ENCODE peak calls at places on chromosomes 6 and 20, in ten cellular contexts. One of them, this sample, is unnamed.

GRCh38 chr20:7702141-7702540 is 238.1 kb downstream of the HAO1 start:
- DNase-seq in hypothalamus: no peak
- DNase-seq in GM13976: no peak
- DNase-seq in foreskin keratinocyte: no peak
- DNase-seq in mesendoderm: no peak
- DNase-seq in adrenal gland: no peak
- DNase-seq in HFF-Myc: no peak
- DNase-seq in effector CD8-positive, alpha-beta T cell: no peak
- DNase-seq in NCI-H1105: no peak
- DNase-seq in esophagus muscularis mucosa: no peak
- DNase-seq in this sample: no peak

GRCh38 chr6:37636112-37636511 is 61.6 kb downstream of the MDGA1 start:
- DNase-seq in hypothalamus: no peak
- DNase-seq in GM13976: no peak
- DNase-seq in foreskin keratinocyte: no peak
- DNase-seq in mesendoderm: no peak
- DNase-seq in adrenal gland: no peak
- DNase-seq in HFF-Myc: no peak
- DNase-seq in effector CD8-positive, alpha-beta T cell: no peak
- DNase-seq in NCI-H1105: peak
- DNase-seq in esophagus muscularis mucosa: no peak
- DNase-seq in this sample: no peak

GRCh38 chr6:157867155-157867559 is 44.1 kb downstream of the SNX9 start:
- DNase-seq in hypothalamus: no peak
- DNase-seq in GM13976: no peak
- DNase-seq in foreskin keratinocyte: peak
- DNase-seq in mesendoderm: no peak
- DNase-seq in adrenal gland: no peak
- DNase-seq in HFF-Myc: no peak
- DNase-seq in effector CD8-positive, alpha-beta T cell: no peak
- DNase-seq in NCI-H1105: no peak
- DNase-seq in esophagus muscularis mucosa: no peak
- DNase-seq in this sample: no peak

GRCh38 chr6:165552248-165552736 is 110.7 kb downstream of the PDE10A start:
- DNase-seq in hypothalamus: no peak
- DNase-seq in GM13976: no peak
- DNase-seq in foreskin keratinocyte: no peak
- DNase-seq in mesendoderm: peak
- DNase-seq in adrenal gland: no peak
- DNase-seq in HFF-Myc: no peak
- DNase-seq in effector CD8-positive, alpha-beta T cell: no peak
- DNase-seq in NCI-H1105: no peak
- DNase-seq in esophagus muscularis mucosa: no peak
- DNase-seq in this sample: no peak

GRCh38 chr6:25472314-25472713 is 179.7 kb upstream of the SCGN start:
- DNase-seq in hypothalamus: no peak
- DNase-seq in GM13976: no peak
- DNase-seq in foreskin keratinocyte: no peak
- DNase-seq in mesendoderm: no peak
- DNase-seq in adrenal gland: no peak
- DNase-seq in HFF-Myc: no peak
- DNase-seq in effector CD8-positive, alpha-beta T cell: no peak
- DNase-seq in NCI-H1105: peak
- DNase-seq in esophagus muscularis mucosa: no peak
- DNase-seq in this sample: no peak

GRCh38 chr20:49478266-49478665 is 4.2 kb downstream of the KCNB1 start:
- DNase-seq in hypothalamus: no peak
- DNase-seq in GM13976: no peak
- DNase-seq in foreskin keratinocyte: no peak
- DNase-seq in mesendoderm: no peak
- DNase-seq in adrenal gland: no peak
- DNase-seq in HFF-Myc: no peak
- DNase-seq in effector CD8-positive, alpha-beta T cell: no peak
- DNase-seq in NCI-H1105: no peak
- DNase-seq in esophagus muscularis mucosa: no peak
- DNase-seq in this sample: no peak

GRCh38 chr20:58629213-58629575 is 21.9 kb upstream of the STX16 start:
- DNase-seq in hypothalamus: no peak
- DNase-seq in GM13976: no peak
- DNase-seq in foreskin keratinocyte: no peak
- DNase-seq in mesendoderm: no peak
- DNase-seq in adrenal gland: no peak
- DNase-seq in HFF-Myc: no peak
- DNase-seq in effector CD8-positive, alpha-beta T cell: no peak
- DNase-seq in NCI-H1105: no peak
- DNase-seq in esophagus muscularis mucosa: no peak
- DNase-seq in this sample: no peak

GRCh38 chr20:59439243-59439642 is 138.8 kb downstream of the EDN3 start:
- DNase-seq in hypothalamus: no peak
- DNase-seq in GM13976: no peak
- DNase-seq in foreskin keratinocyte: no peak
- DNase-seq in mesendoderm: no peak
- DNase-seq in adrenal gland: no peak
- DNase-seq in HFF-Myc: no peak
- DNase-seq in effector CD8-positive, alpha-beta T cell: no peak
- DNase-seq in NCI-H1105: no peak
- DNase-seq in esophagus muscularis mucosa: no peak
- DNase-seq in this sample: no peak

GRCh38 chr20:61942526-61942925 is 123.2 kb downstream of the TAF4 start:
- DNase-seq in hypothalamus: no peak
- DNase-seq in GM13976: no peak
- DNase-seq in foreskin keratinocyte: no peak
- DNase-seq in mesendoderm: no peak
- DNase-seq in adrenal gland: no peak
- DNase-seq in HFF-Myc: no peak
- DNase-seq in effector CD8-positive, alpha-beta T cell: no peak
- DNase-seq in NCI-H1105: no peak
- DNase-seq in esophagus muscularis mucosa: no peak
- DNase-seq in this sample: no peak

GRCh38 chr6:6771224-6771915 is 182.8 kb downstream of the LY86 start:
- DNase-seq in hypothalamus: no peak
- DNase-seq in GM13976: no peak
- DNase-seq in foreskin keratinocyte: peak
- DNase-seq in mesendoderm: no peak
- DNase-seq in adrenal gland: no peak
- DNase-seq in HFF-Myc: no peak
- DNase-seq in effector CD8-positive, alpha-beta T cell: no peak
- DNase-seq in NCI-H1105: no peak
- DNase-seq in esophagus muscularis mucosa: no peak
- DNase-seq in this sample: no peak

GRCh38 chr20:59837623-59838394 is 95.6 kb downstream of the SYCP2 start:
- DNase-seq in hypothalamus: no peak
- DNase-seq in GM13976: peak
- DNase-seq in foreskin keratinocyte: no peak
- DNase-seq in mesendoderm: peak
- DNase-seq in adrenal gland: no peak
- DNase-seq in HFF-Myc: no peak
- DNase-seq in effector CD8-positive, alpha-beta T cell: no peak
- DNase-seq in NCI-H1105: no peak
- DNase-seq in esophagus muscularis mucosa: no peak
- DNase-seq in this sample: no peak

GRCh38 chr6:142696123-142696522 is 248.9 kb downstream of the HIVEP2 start:
- DNase-seq in hypothalamus: no peak
- DNase-seq in GM13976: no peak
- DNase-seq in foreskin keratinocyte: no peak
- DNase-seq in mesendoderm: no peak
- DNase-seq in adrenal gland: no peak
- DNase-seq in HFF-Myc: no peak
- DNase-seq in effector CD8-positive, alpha-beta T cell: no peak
- DNase-seq in NCI-H1105: no peak
- DNase-seq in esophagus muscularis mucosa: no peak
- DNase-seq in this sample: no peak

GRCh38 chr20:4905612-4906011 is 95.7 kb downstream of the SLC23A2 start:
- DNase-seq in hypothalamus: no peak
- DNase-seq in GM13976: no peak
- DNase-seq in foreskin keratinocyte: no peak
- DNase-seq in mesendoderm: no peak
- DNase-seq in adrenal gland: no peak
- DNase-seq in HFF-Myc: no peak
- DNase-seq in effector CD8-positive, alpha-beta T cell: no peak
- DNase-seq in NCI-H1105: no peak
- DNase-seq in esophagus muscularis mucosa: no peak
- DNase-seq in this sample: no peak

GRCh38 chr20:36544134-36545018 is 3.1 kb downstream of the MYL9 start:
- DNase-seq in hypothalamus: no peak
- DNase-seq in GM13976: no peak
- DNase-seq in foreskin keratinocyte: peak
- DNase-seq in mesendoderm: peak
- DNase-seq in adrenal gland: peak
- DNase-seq in HFF-Myc: no peak
- DNase-seq in effector CD8-positive, alpha-beta T cell: no peak
- DNase-seq in NCI-H1105: no peak
- DNase-seq in esophagus muscularis mucosa: no peak
- DNase-seq in this sample: no peak

GRCh38 chr20:31731321-31731717 is 7.8 kb upstream of the TPX2 start:
- DNase-seq in hypothalamus: no peak
- DNase-seq in GM13976: no peak
- DNase-seq in foreskin keratinocyte: no peak
- DNase-seq in mesendoderm: no peak
- DNase-seq in adrenal gland: no peak
- DNase-seq in HFF-Myc: no peak
- DNase-seq in effector CD8-positive, alpha-beta T cell: no peak
- DNase-seq in NCI-H1105: no peak
- DNase-seq in esophagus muscularis mucosa: no peak
- DNase-seq in this sample: no peak

GRCh38 chr6:53250761-53251672 is 97.7 kb downstream of the ELOVL5 start:
- DNase-seq in hypothalamus: no peak
- DNase-seq in GM13976: no peak
- DNase-seq in foreskin keratinocyte: peak
- DNase-seq in mesendoderm: no peak
- DNase-seq in adrenal gland: no peak
- DNase-seq in HFF-Myc: no peak
- DNase-seq in effector CD8-positive, alpha-beta T cell: no peak
- DNase-seq in NCI-H1105: no peak
- DNase-seq in esophagus muscularis mucosa: no peak
- DNase-seq in this sample: no peak

GRCh38 chr6:85192186-85192585 is 257.7 kb upstream of the NT5E start:
- DNase-seq in hypothalamus: no peak
- DNase-seq in GM13976: no peak
- DNase-seq in foreskin keratinocyte: peak
- DNase-seq in mesendoderm: no peak
- DNase-seq in adrenal gland: no peak
- DNase-seq in HFF-Myc: peak
- DNase-seq in effector CD8-positive, alpha-beta T cell: no peak
- DNase-seq in NCI-H1105: no peak
- DNase-seq in esophagus muscularis mucosa: no peak
- DNase-seq in this sample: no peak

GRCh38 chr20:2816583-2817340 is 598 bp downstream of the TMEM239 start:
- DNase-seq in hypothalamus: no peak
- DNase-seq in GM13976: no peak
- DNase-seq in foreskin keratinocyte: no peak
- DNase-seq in mesendoderm: no peak
- DNase-seq in adrenal gland: peak
- DNase-seq in HFF-Myc: no peak
- DNase-seq in effector CD8-positive, alpha-beta T cell: no peak
- DNase-seq in NCI-H1105: no peak
- DNase-seq in esophagus muscularis mucosa: no peak
- DNase-seq in this sample: no peak

GRCh38 chr6:38508894-38509293 is 130.8 kb downstream of the BTBD9 start:
- DNase-seq in hypothalamus: no peak
- DNase-seq in GM13976: no peak
- DNase-seq in foreskin keratinocyte: no peak
- DNase-seq in mesendoderm: peak
- DNase-seq in adrenal gland: no peak
- DNase-seq in HFF-Myc: peak
- DNase-seq in effector CD8-positive, alpha-beta T cell: no peak
- DNase-seq in NCI-H1105: no peak
- DNase-seq in esophagus muscularis mucosa: no peak
- DNase-seq in this sample: no peak

GRCh38 chr20:42688576-42688975 is 501.1 kb downstream of the PTPRT start:
- DNase-seq in hypothalamus: no peak
- DNase-seq in GM13976: no peak
- DNase-seq in foreskin keratinocyte: no peak
- DNase-seq in mesendoderm: peak
- DNase-seq in adrenal gland: no peak
- DNase-seq in HFF-Myc: no peak
- DNase-seq in effector CD8-positive, alpha-beta T cell: no peak
- DNase-seq in NCI-H1105: no peak
- DNase-seq in esophagus muscularis mucosa: no peak
- DNase-seq in this sample: no peak

GRCh38 chr20:9919271-9920014 is 80.6 kb upstream of the PAK5 start:
- DNase-seq in hypothalamus: no peak
- DNase-seq in GM13976: peak
- DNase-seq in foreskin keratinocyte: no peak
- DNase-seq in mesendoderm: no peak
- DNase-seq in adrenal gland: no peak
- DNase-seq in HFF-Myc: no peak
- DNase-seq in effector CD8-positive, alpha-beta T cell: no peak
- DNase-seq in NCI-H1105: no peak
- DNase-seq in esophagus muscularis mucosa: no peak
- DNase-seq in this sample: no peak

GRCh38 chr20:10924628-10925266 is 250.9 kb upstream of the JAG1 start:
- DNase-seq in hypothalamus: no peak
- DNase-seq in GM13976: no peak
- DNase-seq in foreskin keratinocyte: peak
- DNase-seq in mesendoderm: no peak
- DNase-seq in adrenal gland: no peak
- DNase-seq in HFF-Myc: no peak
- DNase-seq in effector CD8-positive, alpha-beta T cell: no peak
- DNase-seq in NCI-H1105: peak
- DNase-seq in esophagus muscularis mucosa: no peak
- DNase-seq in this sample: no peak

GRCh38 chr6:26268659-26269402 is 96.2 kb upstream of the BTN3A2 start:
- DNase-seq in hypothalamus: no peak
- DNase-seq in GM13976: no peak
- DNase-seq in foreskin keratinocyte: peak
- DNase-seq in mesendoderm: peak
- DNase-seq in adrenal gland: no peak
- DNase-seq in HFF-Myc: no peak
- DNase-seq in effector CD8-positive, alpha-beta T cell: no peak
- DNase-seq in NCI-H1105: no peak
- DNase-seq in esophagus muscularis mucosa: no peak
- DNase-seq in this sample: no peak

GRCh38 chr6:33960345-33961313 is 156.8 kb upstream of the MLN start:
- DNase-seq in hypothalamus: no peak
- DNase-seq in GM13976: no peak
- DNase-seq in foreskin keratinocyte: no peak
- DNase-seq in mesendoderm: no peak
- DNase-seq in adrenal gland: no peak
- DNase-seq in HFF-Myc: no peak
- DNase-seq in effector CD8-positive, alpha-beta T cell: no peak
- DNase-seq in NCI-H1105: no peak
- DNase-seq in esophagus muscularis mucosa: no peak
- DNase-seq in this sample: no peak

GRCh38 chr20:15708984-15709598 is 864.2 kb downstream of the KIF16B start:
- DNase-seq in hypothalamus: peak
- DNase-seq in GM13976: peak
- DNase-seq in foreskin keratinocyte: no peak
- DNase-seq in mesendoderm: peak
- DNase-seq in adrenal gland: peak
- DNase-seq in HFF-Myc: no peak
- DNase-seq in effector CD8-positive, alpha-beta T cell: no peak
- DNase-seq in NCI-H1105: no peak
- DNase-seq in esophagus muscularis mucosa: no peak
- DNase-seq in this sample: no peak

GRCh38 chr20:7375905-7376304 is 564.4 kb downstream of the HAO1 start:
- DNase-seq in hypothalamus: no peak
- DNase-seq in GM13976: peak
- DNase-seq in foreskin keratinocyte: no peak
- DNase-seq in mesendoderm: peak
- DNase-seq in adrenal gland: no peak
- DNase-seq in HFF-Myc: no peak
- DNase-seq in effector CD8-positive, alpha-beta T cell: no peak
- DNase-seq in NCI-H1105: no peak
- DNase-seq in esophagus muscularis mucosa: no peak
- DNase-seq in this sample: no peak

GRCh38 chr20:56360899-56361199 is 2.1 kb downstream of the FAM210B start:
- DNase-seq in hypothalamus: no peak
- DNase-seq in GM13976: no peak
- DNase-seq in foreskin keratinocyte: no peak
- DNase-seq in mesendoderm: no peak
- DNase-seq in adrenal gland: no peak
- DNase-seq in HFF-Myc: no peak
- DNase-seq in effector CD8-positive, alpha-beta T cell: no peak
- DNase-seq in NCI-H1105: no peak
- DNase-seq in esophagus muscularis mucosa: no peak
- DNase-seq in this sample: no peak

GRCh38 chr6:119022796-119023195 is 55.7 kb downstream of the FAM184A start:
- DNase-seq in hypothalamus: no peak
- DNase-seq in GM13976: no peak
- DNase-seq in foreskin keratinocyte: no peak
- DNase-seq in mesendoderm: no peak
- DNase-seq in adrenal gland: no peak
- DNase-seq in HFF-Myc: no peak
- DNase-seq in effector CD8-positive, alpha-beta T cell: no peak
- DNase-seq in NCI-H1105: no peak
- DNase-seq in esophagus muscularis mucosa: no peak
- DNase-seq in this sample: no peak

This sample was measured in CMK.